ENCODE peak calls at places on chromosomes 11 and 22, in ten cellular contexts. One of them, this sample, is unnamed.

GRCh38 chr22:25829808-25830777 is 88.1 kb downstream of the MYO18B start:
- DNase-seq in heart left ventricle: no peak
- DNase-seq in transverse colon: no peak
- DNase-seq in HepG2: peak; percentile 53
- DNase-seq in left ventricle myocardium inferior: peak; percentile 35
- DNase-seq in testis: no peak
- DNase-seq in upper lobe of right lung: no peak
- DNase-seq in colonic mucosa: no peak
- DNase-seq in GM23248: no peak
- DNase-seq in AG04450: no peak
- DNase-seq in this sample: no peak

GRCh38 chr11:59102259-59102765 is 4.7 kb upstream of the FAM111B start:
- DNase-seq in transverse colon: peak; percentile 66
- DNase-seq in GM23248: peak; percentile 62
- DNase-seq in AG04450: no peak
- DNase-seq in testis: peak; percentile 75
- DNase-seq in heart left ventricle: peak; percentile 28
- DNase-seq in HepG2: no peak
- DNase-seq in colonic mucosa: peak; percentile 79
- DNase-seq in left ventricle myocardium inferior: peak; percentile 25
- DNase-seq in upper lobe of right lung: peak; percentile 81
- DNase-seq in this sample: peak; percentile 75

GRCh38 chr11:109326781-109327180 is 95.2 kb upstream of the C11orf87 start:
- DNase-seq in transverse colon: no peak
- DNase-seq in colonic mucosa: no peak
- DNase-seq in AG04450: no peak
- DNase-seq in heart left ventricle: no peak
- DNase-seq in left ventricle myocardium inferior: no peak
- DNase-seq in upper lobe of right lung: no peak
- DNase-seq in testis: no peak
- DNase-seq in GM23248: no peak
- DNase-seq in HepG2: no peak
- DNase-seq in this sample: no peak

GRCh38 chr22:42937164-42937854 is 77.6 kb downstream of the PACSIN2 start:
- DNase-seq in transverse colon: peak; percentile 70
- DNase-seq in left ventricle myocardium inferior: no peak
- DNase-seq in upper lobe of right lung: peak; percentile 80
- DNase-seq in colonic mucosa: peak; percentile 76
- DNase-seq in heart left ventricle: no peak
- DNase-seq in AG04450: no peak
- DNase-seq in testis: no peak
- DNase-seq in GM23248: peak; percentile 95
- DNase-seq in HepG2: no peak
- DNase-seq in this sample: peak; percentile 77

GRCh38 chr11:63564056-63564784 is 1.0 kb upstream of the PLAAT2 start:
- DNase-seq in left ventricle myocardium inferior: no peak
- DNase-seq in heart left ventricle: no peak
- DNase-seq in colonic mucosa: peak; percentile 60
- DNase-seq in AG04450: no peak
- DNase-seq in transverse colon: no peak
- DNase-seq in testis: no peak
- DNase-seq in upper lobe of right lung: no peak
- DNase-seq in GM23248: no peak
- DNase-seq in HepG2: no peak
- DNase-seq in this sample: peak; percentile 67

GRCh38 chr22:20532256-20532993 is 25.0 kb downstream of the MED15 start:
- DNase-seq in testis: no peak
- DNase-seq in left ventricle myocardium inferior: no peak
- DNase-seq in HepG2: no peak
- DNase-seq in heart left ventricle: no peak
- DNase-seq in transverse colon: no peak
- DNase-seq in GM23248: peak; percentile 58
- DNase-seq in colonic mucosa: no peak
- DNase-seq in upper lobe of right lung: no peak
- DNase-seq in AG04450: no peak
- DNase-seq in this sample: no peak

GRCh38 chr22:20632082-20632481 is 124.7 kb downstream of the MED15 start:
- DNase-seq in transverse colon: no peak
- DNase-seq in GM23248: no peak
- DNase-seq in upper lobe of right lung: no peak
- DNase-seq in heart left ventricle: no peak
- DNase-seq in HepG2: no peak
- DNase-seq in left ventricle myocardium inferior: no peak
- DNase-seq in colonic mucosa: no peak
- DNase-seq in testis: no peak
- DNase-seq in AG04450: no peak
- DNase-seq in this sample: no peak

GRCh38 chr22:23263651-23264555 is 83.6 kb downstream of the BCR start:
- DNase-seq in HepG2: no peak
- DNase-seq in heart left ventricle: no peak
- DNase-seq in transverse colon: peak; percentile 22
- DNase-seq in testis: no peak
- DNase-seq in colonic mucosa: no peak
- DNase-seq in GM23248: no peak
- DNase-seq in upper lobe of right lung: no peak
- DNase-seq in left ventricle myocardium inferior: no peak
- DNase-seq in AG04450: no peak
- DNase-seq in this sample: no peak

GRCh38 chr11:1516273-1517067 is 29.9 kb upstream of the MOB2 start:
- DNase-seq in heart left ventricle: no peak
- DNase-seq in left ventricle myocardium inferior: peak; percentile 8
- DNase-seq in colonic mucosa: no peak
- DNase-seq in AG04450: peak; percentile 7
- DNase-seq in testis: no peak
- DNase-seq in HepG2: no peak
- DNase-seq in transverse colon: no peak
- DNase-seq in upper lobe of right lung: no peak
- DNase-seq in GM23248: peak; percentile 40
- DNase-seq in this sample: no peak

GRCh38 chr11:85718991-85719807 is 33.2 kb upstream of the CCDC89 start:
- DNase-seq in GM23248: peak; percentile 98
- DNase-seq in HepG2: peak; percentile 3
- DNase-seq in left ventricle myocardium inferior: peak; percentile 30
- DNase-seq in AG04450: peak; percentile 97
- DNase-seq in colonic mucosa: no peak
- DNase-seq in testis: peak; percentile 22
- DNase-seq in upper lobe of right lung: no peak
- DNase-seq in transverse colon: no peak
- DNase-seq in heart left ventricle: peak; percentile 45
- DNase-seq in this sample: no peak
- H3K4me3 ChIP-seq in GM23248: peak overlapping the region; percentile 62
- H3K4me3 ChIP-seq in HepG2: no peak overlapping the region
- H3K4me3 ChIP-seq in left ventricle myocardium inferior: peak overlapping the region; percentile 46
- H3K4me3 ChIP-seq in AG04450: peak overlapping the region; percentile 64
- H3K4me3 ChIP-seq in colonic mucosa: no peak overlapping the region
- H3K4me3 ChIP-seq in testis: no peak overlapping the region
- H3K4me3 ChIP-seq in upper lobe of right lung: peak overlapping the region; percentile 33
- H3K4me3 ChIP-seq in transverse colon: no peak overlapping the region
- H3K4me3 ChIP-seq in heart left ventricle: peak overlapping the region; percentile 11
- H3K4me3 ChIP-seq in this sample: no peak overlapping the region

GRCh38 chr11:77580712-77581337 is 8.9 kb upstream of the AQP11 start:
- DNase-seq in left ventricle myocardium inferior: no peak
- DNase-seq in GM23248: no peak
- DNase-seq in testis: no peak
- DNase-seq in HepG2: no peak
- DNase-seq in colonic mucosa: no peak
- DNase-seq in transverse colon: no peak
- DNase-seq in AG04450: no peak
- DNase-seq in upper lobe of right lung: no peak
- DNase-seq in heart left ventricle: no peak
- DNase-seq in this sample: no peak
- H3K9me3 ChIP-seq in left ventricle myocardium inferior: peaks cover 13% of the 10 kb centered on the region
- H3K9me3 ChIP-seq in GM23248: no peaks in the 10 kb centered on the region
- H3K9me3 ChIP-seq in testis: no peaks in the 10 kb centered on the region
- H3K9me3 ChIP-seq in HepG2: peaks cover 29% of the 10 kb centered on the region
- H3K9me3 ChIP-seq in colonic mucosa: no peaks in the 10 kb centered on the region
- H3K9me3 ChIP-seq in transverse colon: peaks cover 2% of the 10 kb centered on the region
- H3K9me3 ChIP-seq in AG04450: peaks cover 13% of the 10 kb centered on the region
- H3K9me3 ChIP-seq in upper lobe of right lung: no peaks in the 10 kb centered on the region
- H3K9me3 ChIP-seq in heart left ventricle: no peaks in the 10 kb centered on the region
- H3K9me3 ChIP-seq in this sample: no peaks in the 10 kb centered on the region

GRCh38 chr11:69444381-69445130 is 36.9 kb upstream of the LINC01488 start:
- DNase-seq in colonic mucosa: peak; percentile 41
- DNase-seq in upper lobe of right lung: peak; percentile 91
- DNase-seq in AG04450: peak; percentile 76
- DNase-seq in transverse colon: peak; percentile 40
- DNase-seq in left ventricle myocardium inferior: peak; percentile 70
- DNase-seq in testis: peak; percentile 30
- DNase-seq in GM23248: peak; percentile 91
- DNase-seq in heart left ventricle: peak; percentile 76
- DNase-seq in HepG2: peak; percentile 21
- DNase-seq in this sample: no peak
- H3K27ac ChIP-seq in colonic mucosa: peak overlapping the region; percentile 52
- H3K27ac ChIP-seq in upper lobe of right lung: peak overlapping the region; percentile 86
- H3K27ac ChIP-seq in AG04450: peak overlapping the region; percentile 89
- H3K27ac ChIP-seq in transverse colon: peak overlapping the region; percentile 71
- H3K27ac ChIP-seq in left ventricle myocardium inferior: peak overlapping the region; percentile 96
- H3K27ac ChIP-seq in testis: no peak overlapping the region
- H3K27ac ChIP-seq in GM23248: peak overlapping the region; percentile 98
- H3K27ac ChIP-seq in heart left ventricle: peak overlapping the region; percentile 86
- H3K27ac ChIP-seq in HepG2: no peak overlapping the region
- H3K27ac ChIP-seq in this sample: peak overlapping the region; percentile 86

DNA sequence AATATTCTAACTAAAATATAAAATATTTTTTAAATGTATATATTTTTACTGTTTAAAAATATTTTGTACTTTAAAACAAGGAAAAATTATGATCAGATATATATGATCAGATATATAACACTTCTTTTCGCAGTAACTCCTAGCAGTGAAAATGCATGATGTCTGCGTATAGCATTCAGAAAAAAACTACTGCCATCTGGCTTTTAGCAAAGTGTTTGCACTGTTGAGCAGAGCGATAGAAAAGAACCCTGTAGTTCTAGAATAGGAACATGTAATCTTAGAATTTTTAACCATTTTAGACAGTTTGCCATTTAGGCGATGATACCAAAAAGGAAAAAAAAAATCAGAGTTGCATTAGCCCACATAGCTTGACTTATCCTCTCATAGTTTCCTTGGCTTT is 370.4 kb upstream of the ANO3 start:
- DNase-seq in heart left ventricle: no peak
- DNase-seq in testis: no peak
- DNase-seq in HepG2: no peak
- DNase-seq in colonic mucosa: no peak
- DNase-seq in left ventricle myocardium inferior: no peak
- DNase-seq in AG04450: no peak
- DNase-seq in GM23248: no peak
- DNase-seq in transverse colon: no peak
- DNase-seq in upper lobe of right lung: no peak
- DNase-seq in this sample: peak; percentile 13
- H3K4me3 ChIP-seq in heart left ventricle: no peak overlapping the region
- H3K4me3 ChIP-seq in testis: no peak overlapping the region
- H3K4me3 ChIP-seq in HepG2: no peak overlapping the region
- H3K4me3 ChIP-seq in colonic mucosa: no peak overlapping the region
- H3K4me3 ChIP-seq in left ventricle myocardium inferior: no peak overlapping the region
- H3K4me3 ChIP-seq in AG04450: no peak overlapping the region
- H3K4me3 ChIP-seq in GM23248: no peak overlapping the region
- H3K4me3 ChIP-seq in transverse colon: no peak overlapping the region
- H3K4me3 ChIP-seq in upper lobe of right lung: no peak overlapping the region
- H3K4me3 ChIP-seq in this sample: no peak overlapping the region

DNA sequence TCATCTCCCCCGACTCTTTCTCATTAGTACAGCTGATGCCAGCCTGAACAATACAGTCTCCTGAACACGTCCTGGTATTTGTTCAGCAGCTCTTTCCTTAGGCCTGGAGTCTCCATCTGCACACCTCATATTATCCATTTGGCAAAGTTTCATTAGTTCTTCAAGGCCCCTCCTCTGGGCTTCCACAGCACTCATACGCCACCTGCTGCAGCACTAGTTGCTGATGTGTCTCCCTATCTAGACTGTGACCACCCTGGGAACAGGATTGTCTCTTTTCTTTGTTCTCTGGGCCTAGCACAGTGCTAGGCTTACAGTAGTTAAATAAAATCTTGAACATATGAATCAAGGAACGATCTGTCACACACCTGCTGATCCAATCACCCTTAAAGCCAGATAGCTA is 17.2 kb downstream of the DCHS1 start:
- DNase-seq in heart left ventricle: no peak
- DNase-seq in colonic mucosa: no peak
- DNase-seq in transverse colon: no peak
- DNase-seq in upper lobe of right lung: no peak
- DNase-seq in left ventricle myocardium inferior: no peak
- DNase-seq in testis: no peak
- DNase-seq in GM23248: no peak
- DNase-seq in AG04450: no peak
- DNase-seq in HepG2: no peak
- DNase-seq in this sample: no peak
- H3K9me3 ChIP-seq in heart left ventricle: no peaks in the 10 kb centered on the region
- H3K9me3 ChIP-seq in colonic mucosa: no peaks in the 10 kb centered on the region
- H3K9me3 ChIP-seq in transverse colon: no peaks in the 10 kb centered on the region
- H3K9me3 ChIP-seq in upper lobe of right lung: no peaks in the 10 kb centered on the region
- H3K9me3 ChIP-seq in left ventricle myocardium inferior: no peaks in the 10 kb centered on the region
- H3K9me3 ChIP-seq in testis: no peaks in the 10 kb centered on the region
- H3K9me3 ChIP-seq in GM23248: no peaks in the 10 kb centered on the region
- H3K9me3 ChIP-seq in AG04450: no peaks in the 10 kb centered on the region
- H3K9me3 ChIP-seq in HepG2: no peaks in the 10 kb centered on the region
- H3K9me3 ChIP-seq in this sample: no peaks in the 10 kb centered on the region

GRCh38 chr22:46587492-46588278 is 32.5 kb upstream of the GRAMD4 start:
- DNase-seq in heart left ventricle: peak; percentile 57
- DNase-seq in transverse colon: peak; percentile 85
- DNase-seq in testis: no peak
- DNase-seq in GM23248: no peak
- DNase-seq in upper lobe of right lung: peak; percentile 72
- DNase-seq in colonic mucosa: peak; percentile 82
- DNase-seq in HepG2: no peak
- DNase-seq in AG04450: no peak
- DNase-seq in left ventricle myocardium inferior: peak; percentile 48
- DNase-seq in this sample: peak; percentile 55
- H3K27ac ChIP-seq in heart left ventricle: peak overlapping the region; percentile 91
- H3K27ac ChIP-seq in transverse colon: peak overlapping the region; percentile 45
- H3K27ac ChIP-seq in testis: no peak overlapping the region
- H3K27ac ChIP-seq in GM23248: no peak overlapping the region
- H3K27ac ChIP-seq in upper lobe of right lung: no peak overlapping the region
- H3K27ac ChIP-seq in colonic mucosa: peak overlapping the region; percentile 1
- H3K27ac ChIP-seq in HepG2: no peak overlapping the region
- H3K27ac ChIP-seq in AG04450: no peak overlapping the region
- H3K27ac ChIP-seq in left ventricle myocardium inferior: peak overlapping the region; percentile 94
- H3K27ac ChIP-seq in this sample: peak overlapping the region; percentile 25